ENCODE peak calls at places on chromosomes 1 and 21, in four cellular contexts. M is PC-3; B is CD8-positive, alpha-beta T cell; I is aorta. H is an unnamed sample. For H3K9me3, the result is how much of the 10 kb centered on the place peaks cover.

GRCh38 chr1:61337981-61338848 is 255.9 kb downstream of the NFIA start:
- DNase-seq in I (peak), M (peak), B (no peak), H (no peak)

GRCh38 chr1:206702803-206703202 is 18.1 kb downstream of the MAPKAPK2 start:
- DNase-seq in B (no peak), M (no peak), I (no peak), H (no peak)

GRCh38 chr1:81670286-81670685 is 130.4 kb upstream of the ADGRL2 start:
- DNase-seq in B (no peak), M (peak), I (peak), H (no peak)

GRCh38 chr1:85450832-85451231 is 14.1 kb downstream of the DDAH1 start:
- DNase-seq in I (no peak), B (no peak), M (peak), H (no peak)

GRCh38 chr1:24329797-24330543 is 10.8 kb downstream of the GRHL3 start:
- DNase-seq in M (no peak), I (no peak), B (no peak), H (no peak)

GRCh38 chr1:241357366-241358305 is 631 bp upstream of the RGS7 start:
- DNase-seq in B (no peak), M (no peak), I (no peak), H (no peak)

GRCh38 chr1:165773324-165773965 is 4.8 kb upstream of the TMCO1 start:
- DNase-seq in I (no peak), M (peak), B (no peak), H (no peak)

GRCh38 chr1:14067686-14068085 is 367.7 kb downstream of the PRDM2 start:
- DNase-seq in M (no peak), I (no peak), B (no peak), H (no peak)

GRCh38 chr1:3898994-3899775 is 887 bp downstream of the C1orf174 start:
- DNase-seq in B (no peak), M (peak), I (peak), H (no peak)

GRCh38 chr1:94396356-94396755 is 21.8 kb upstream of the ABCD3 start:
- DNase-seq in M (no peak), I (no peak), B (no peak), H (no peak)

GRCh38 chr1:158931055-158931737 is at the start of gene PYHIN1:
- DNase-seq in B (peak), M (no peak), I (no peak), H (no peak)

GRCh38 chr1:12057940-12058687 is 5.0 kb upstream of the TNFRSF8 start:
- DNase-seq in I (no peak), M (no peak), B (no peak), H (no peak)

GRCh38 chr21:25913488-25913887 is 178.7 kb downstream of the GABPA start:
- DNase-seq in M (no peak), I (no peak), B (no peak), H (no peak)

GRCh38 chr1:30145723-30146263 is 577.6 kb downstream of the MATN1 start:
- DNase-seq in I (no peak), B (no peak), M (no peak), H (no peak)

GRCh38 chr1:30147188-30147587 is 576.2 kb downstream of the MATN1 start:
- DNase-seq in M (no peak), I (no peak), B (no peak), H (no peak)

GRCh38 chr1:30144831-30145230 is 578.6 kb downstream of the MATN1 start:
- DNase-seq in I (no peak), B (no peak), M (no peak), H (no peak)

GRCh38 chr1:30148676-30149075 is 574.7 kb downstream of the MATN1 start:
- DNase-seq in I (no peak), B (no peak), M (no peak), H (no peak)

DNA sequence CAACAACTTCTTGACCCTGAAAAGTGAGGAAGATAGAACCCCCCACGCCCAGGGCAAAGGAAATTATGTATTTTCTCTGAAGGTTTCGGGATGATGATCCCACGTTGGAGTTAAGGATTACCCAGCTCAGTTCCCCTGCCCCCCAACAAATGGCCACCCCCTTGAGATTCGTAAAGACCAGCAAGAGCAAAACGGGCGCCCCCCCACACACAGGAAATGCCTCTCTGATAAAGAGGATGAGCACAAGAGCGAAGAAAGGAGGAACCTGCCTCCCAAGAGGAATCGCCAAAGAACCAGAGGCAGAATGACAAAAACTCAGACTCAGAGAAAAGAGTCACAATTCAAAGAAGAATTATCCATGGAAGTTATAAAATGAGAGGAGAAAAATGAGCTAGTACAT is 576.9 kb downstream of the MATN1 start:
- DNase-seq in I (no peak), M (no peak), B (no peak), H (no peak)
- H3K9me3 ChIP-seq in I (under half), M (under half), B (under half), H (under half)

GRCh38 chr1:46769028-46769740 is 29.7 kb upstream of the CYP4B1 start:
- DNase-seq in B (no peak), M (no peak), I (no peak), H (no peak)
- H3K9me3 ChIP-seq in B (under half), M (under half), I (under half), H (under half)

GRCh38 chr1:164524810-164525209 is 34.2 kb upstream of the PBX1 start:
- DNase-seq in B (no peak), M (no peak), I (no peak), H (no peak)
- H3K9me3 ChIP-seq in B (under half), M (under half), I (under half), H (under half)

GRCh38 chr1:2857521-2857920 is 56.0 kb upstream of the TTC34 start:
- DNase-seq in I (peak), M (no peak), B (no peak), H (no peak)

GRCh38 chr1:2860476-2861142 is 59.1 kb upstream of the TTC34 start:
- DNase-seq in M (no peak), B (no peak), I (peak), H (no peak)

GRCh38 chr1:2858676-2859075 is 57.2 kb upstream of the TTC34 start:
- DNase-seq in B (no peak), M (no peak), I (peak), H (no peak)

GRCh38 chr1:2859881-2860430 is 58.5 kb upstream of the TTC34 start:
- DNase-seq in B (no peak), M (no peak), I (peak), H (no peak)

DNA sequence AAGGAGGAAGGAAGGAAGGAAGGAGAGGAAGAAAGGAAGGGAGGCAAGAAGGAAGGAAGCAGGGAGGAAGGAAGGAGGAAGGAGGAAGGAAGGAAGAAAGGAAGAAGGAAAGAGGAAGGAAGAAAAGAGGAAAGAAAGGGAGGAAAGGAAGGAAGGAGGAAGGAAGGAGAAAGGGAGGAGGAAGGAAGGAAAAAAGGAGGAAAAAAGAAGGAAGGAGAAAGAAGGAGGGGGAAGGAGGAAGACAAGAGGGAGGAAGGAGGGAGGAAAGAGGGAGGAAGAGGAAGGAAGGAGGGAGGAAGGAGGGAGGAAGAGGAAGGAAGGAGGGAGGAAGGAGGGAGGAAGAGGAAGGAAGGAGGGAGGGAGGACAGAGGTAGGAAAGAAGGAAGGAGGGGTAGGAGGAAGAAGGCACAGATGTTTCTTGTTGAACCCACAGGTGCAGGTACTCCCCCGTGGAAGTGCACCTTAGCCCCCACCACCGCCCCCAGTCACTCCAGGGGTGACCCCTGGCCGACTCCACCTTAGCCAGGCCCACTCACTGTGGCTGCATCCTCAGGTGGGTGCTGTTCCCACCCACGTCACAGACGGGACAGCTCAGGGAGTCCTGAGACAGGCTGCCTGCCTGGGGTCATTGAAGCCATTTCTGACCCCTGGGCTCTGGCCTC is 57.9 kb upstream of the TTC34 start:
- DNase-seq in I (no peak), B (no peak), M (no peak), H (no peak)
- H3K9me3 ChIP-seq in I (under half), B (under half), M (under half), H (under half)

GRCh38 chr1:100616121-100616621 is 78.2 kb downstream of the GPR88 start:
- DNase-seq in M (no peak), B (no peak), I (no peak), H (no peak)
- H3K9me3 ChIP-seq in M (under half), B (under half), I (under half), H (under half)

GRCh38 chr1:2888281-2888845 is 86.9 kb upstream of the TTC34 start:
- DNase-seq in B (no peak), M (no peak), I (no peak), H (no peak)
- H3K9me3 ChIP-seq in B (under half), M (under half), I (under half), H (under half)

GRCh38 chr1:16158025-16158424 is 2.2 kb upstream of the EPHA2 start:
- DNase-seq in B (peak), M (no peak), I (no peak), H (no peak)

GRCh38 chr1:16155537-16156410 is at the start of gene EPHA2:
- DNase-seq in M (peak), B (no peak), I (peak), H (no peak)

GRCh38 chr1:16158993-16159831 is 3.3 kb upstream of the EPHA2 start:
- DNase-seq in B (no peak), M (peak), I (no peak), H (no peak)

GRCh38 chr1:16153999-16154673 is 1.7 kb downstream of the EPHA2 start:
- DNase-seq in B (no peak), I (no peak), M (no peak), H (no peak)

DNA sequence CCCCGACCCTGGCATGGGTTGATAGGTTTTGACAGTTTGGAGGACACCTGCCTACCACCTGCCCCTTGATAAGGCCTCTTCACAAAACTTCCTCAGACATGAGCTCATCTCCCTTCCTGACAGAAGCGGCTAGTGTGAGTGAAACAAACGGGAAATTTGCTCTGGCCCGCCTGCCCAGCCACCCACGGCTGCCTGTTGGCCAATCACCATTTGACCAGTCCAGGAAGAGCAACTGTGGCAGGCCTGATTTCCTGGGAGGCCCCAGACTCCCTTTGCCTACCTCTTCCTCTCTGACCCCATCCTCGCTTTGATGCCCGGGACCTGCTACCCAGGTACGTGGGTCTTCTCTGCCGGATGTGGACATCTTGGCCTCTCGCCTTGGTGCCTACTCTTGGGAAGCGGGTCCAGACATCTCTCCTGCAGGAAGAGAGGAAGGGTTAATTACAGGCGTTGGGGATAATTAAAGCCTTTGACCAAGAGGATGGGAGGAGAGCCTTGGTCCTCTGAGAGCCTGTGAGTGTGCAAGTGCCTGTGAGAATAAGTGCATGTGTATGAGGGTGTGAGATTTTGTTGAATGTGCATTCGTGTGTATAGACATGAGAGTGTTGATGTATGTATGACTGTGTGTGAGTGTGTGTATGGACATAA is 1.1 kb upstream of the EPHA2 start:
- DNase-seq in I (peak), B (no peak), M (peak), H (no peak)
- H3K9me3 ChIP-seq in I (under half), B (under half), M (under half), H (under half)